ENCODE peak calls at places on chromosome 5, in seven cellular contexts. H is pancreas; C is substantia nigra; B is CD8-positive, alpha-beta memory T cell; K is retina; W is WTC11; M is CD8-positive, alpha-beta T cell. V is an unnamed sample.

GRCh38 chr5:123997354-123998215 is 485.6 kb downstream of the CSNK1G3 start:
- DNase-seq in W (no peak), C (no peak), K (peak), H (no peak), M (no peak), B (no peak), V (no peak)

GRCh38 chr5:159156839-159157238 is 52.5 kb downstream of the RNF145 start:
- DNase-seq in M (peak), C (no peak), W (no peak), H (peak), B (peak), K (peak), V (no peak)

GRCh38 chr5:14144586-14145355 is 1.6 kb downstream of the TRIO start:
- DNase-seq in C (peak), M (peak), B (no peak), H (peak), K (peak), W (peak), V (peak)

GRCh38 chr5:41776435-41776834 is 93.8 kb downstream of the OXCT1 start:
- DNase-seq in M (no peak), K (no peak), H (no peak), B (no peak), C (no peak), W (no peak), V (no peak)

GRCh38 chr5:133981714-133982113 is 13.3 kb upstream of the C5orf15 start:
- DNase-seq in M (no peak), K (no peak), H (no peak), C (no peak), W (no peak), B (no peak), V (no peak)

GRCh38 chr5:154220625-154221024 is 30.1 kb downstream of the GALNT10 start:
- DNase-seq in C (no peak), H (no peak), W (no peak), M (no peak), B (no peak), K (no peak), V (no peak)

GRCh38 chr5:114055318-114055788 is 306.5 kb upstream of the KCNN2 start:
- DNase-seq in M (no peak), K (peak), H (peak), B (no peak), W (peak), C (peak), V (no peak)

GRCh38 chr5:71778678-71779276 is 59.7 kb downstream of the CARTPT start:
- DNase-seq in K (peak), C (no peak), B (no peak), M (no peak), H (peak), W (no peak), V (no peak)

GRCh38 chr5:140549237-140550144 is 2.0 kb downstream of the EIF4EBP3 start:
- DNase-seq in B (no peak), H (peak), K (no peak), C (peak), M (no peak), W (no peak), V (no peak)